ENCODE peak calls at places on chromosomes 16 and 17, in nine cellular contexts. Q is adrenal gland; W is CD4-positive, CD25-positive, alpha-beta regulatory T cell; E is psoas muscle; B is uterus; H is kidney; J is spleen; X is naive thymus-derived CD4-positive, alpha-beta T cell; Y is NT2/D1. T is an unnamed sample.

GRCh38 chr17:68790931-68791330 is 164.3 kb downstream of the ABCA8 start:
- DNase-seq in Q (no peak), W (no peak), E (peak; percentile 24), B (peak; percentile 33), H (no peak), J (no peak), X (no peak), Y (no peak), T (no peak)

GRCh38 chr17:83119987-83120864 is 40.8 kb downstream of the METRNL start:
- DNase-seq in Q (no peak), W (peak; percentile 68), E (no peak), B (no peak), H (peak; percentile 62), J (peak; percentile 94), X (no peak), Y (no peak), T (no peak)

GRCh38 chr16:3171855-3172593 is 16.0 kb upstream of the OR1F1 start:
- DNase-seq in Q (peak; percentile 2), W (peak; percentile 57), E (no peak), B (no peak), H (peak; percentile 45), J (peak; percentile 63), X (no peak), Y (no peak), T (no peak)

GRCh38 chr17:49777577-49777976 is 10.9 kb upstream of the KAT7 start:
- DNase-seq in Q (no peak), W (no peak), E (no peak), B (no peak), H (no peak), J (no peak), X (no peak), Y (no peak), T (no peak)

GRCh38 chr17:65987988-65988387 is 203.9 kb downstream of the CEP112 start:
- DNase-seq in Q (no peak), W (peak; percentile 26), E (no peak), B (no peak), H (no peak), J (no peak), X (no peak), Y (peak; percentile 33), T (no peak)

GRCh38 chr17:52237151-52237550 is 78.6 kb upstream of the CA10 start:
- DNase-seq in Q (no peak), W (no peak), E (no peak), B (no peak), H (no peak), J (no peak), X (no peak), Y (no peak), T (no peak)

GRCh38 chr16:23072084-23072599 is 77.1 kb downstream of the USP31 start:
- DNase-seq in Q (peak; percentile 94), W (no peak), E (peak; percentile 83), B (peak; percentile 80), H (peak; percentile 91), J (no peak), X (no peak), Y (no peak), T (peak; percentile 38)

GRCh38 chr17:80030730-80031410 is 4.8 kb downstream of the TBC1D16 start:
- DNase-seq in Q (no peak), W (no peak), E (no peak), B (no peak), H (peak; percentile 87), J (peak; percentile 37), X (no peak), Y (no peak), T (no peak)

GRCh38 chr17:38871247-38871991 is 1.6 kb downstream of the LASP1 start:
- DNase-seq in Q (peak; percentile 88), W (peak; percentile 84), E (peak; percentile 70), B (peak; percentile 75), H (no peak), J (peak; percentile 89), X (no peak), Y (no peak), T (no peak)

GRCh38 chr17:35068249-35068648 is 4.7 kb upstream of the RFFL start:
- DNase-seq in Q (no peak), W (no peak), E (no peak), B (no peak), H (no peak), J (no peak), X (no peak), Y (no peak), T (no peak)

GRCh38 chr16:73265124-73265838 is 217.4 kb upstream of the ZFHX3 start:
- DNase-seq in Q (no peak), W (no peak), E (no peak), B (no peak), H (no peak), J (no peak), X (no peak), Y (no peak), T (no peak)

GRCh38 chr17:20952183-20952582 is 90.6 kb downstream of the USP22 start:
- DNase-seq in Q (no peak), W (no peak), E (no peak), B (no peak), H (no peak), J (no peak), X (no peak), Y (no peak), T (no peak)

GRCh38 chr16:79287424-79287917 is 313.1 kb downstream of the MAF start:
- DNase-seq in Q (no peak), W (no peak), E (no peak), B (no peak), H (no peak), J (no peak), X (no peak), Y (no peak), T (no peak)

GRCh38 chr16:79284760-79285159 is 315.8 kb downstream of the MAF start:
- DNase-seq in Q (no peak), W (no peak), E (no peak), B (no peak), H (no peak), J (no peak), X (no peak), Y (no peak), T (no peak)

GRCh38 chr16:79283578-79283977 is 317.0 kb downstream of the MAF start:
- DNase-seq in Q (no peak), W (peak; percentile 86), E (no peak), B (no peak), H (no peak), J (no peak), X (no peak), Y (no peak), T (no peak)

GRCh38 chr16:79288046-79288445 is 312.5 kb downstream of the MAF start:
- DNase-seq in Q (no peak), W (peak; percentile 36), E (no peak), B (no peak), H (no peak), J (no peak), X (no peak), Y (no peak), T (no peak)

GRCh38 chr16:79286646-79287423 is 313.7 kb downstream of the MAF start:
- DNase-seq in Q (peak; percentile 25), W (peak; percentile 64), E (peak; percentile 30), B (peak; percentile 27), H (peak; percentile 72), J (peak; percentile 89), X (no peak), Y (no peak), T (no peak)
- H3K4me3 ChIP-seq in Q (no peak overlapping the region), W (peak overlapping the region; percentile 81), E (peak overlapping the region; percentile 45), B (peak overlapping the region; percentile 29), H (peak overlapping the region; percentile 49), J (peak overlapping the region; percentile 16), X (peak overlapping the region; percentile 24), Y (no peak overlapping the region), T (no peak overlapping the region)

GRCh38 chr16:14186007-14186953 is 115.2 kb downstream of the MRTFB start:
- DNase-seq in Q (no peak), W (peak; percentile 33), E (peak; percentile 24), B (peak; percentile 30), H (peak; percentile 76), J (no peak), X (no peak), Y (peak; percentile 20), T (peak; percentile 72)
- H3K4me3 ChIP-seq in Q (no peak overlapping the region), W (no peak overlapping the region), E (peak overlapping the region; percentile 72), B (peak overlapping the region; percentile 22), H (peak overlapping the region; percentile 51), J (peak overlapping the region; percentile 14), X (no peak overlapping the region), Y (no peak overlapping the region), T (peak overlapping the region; percentile 51)

DNA sequence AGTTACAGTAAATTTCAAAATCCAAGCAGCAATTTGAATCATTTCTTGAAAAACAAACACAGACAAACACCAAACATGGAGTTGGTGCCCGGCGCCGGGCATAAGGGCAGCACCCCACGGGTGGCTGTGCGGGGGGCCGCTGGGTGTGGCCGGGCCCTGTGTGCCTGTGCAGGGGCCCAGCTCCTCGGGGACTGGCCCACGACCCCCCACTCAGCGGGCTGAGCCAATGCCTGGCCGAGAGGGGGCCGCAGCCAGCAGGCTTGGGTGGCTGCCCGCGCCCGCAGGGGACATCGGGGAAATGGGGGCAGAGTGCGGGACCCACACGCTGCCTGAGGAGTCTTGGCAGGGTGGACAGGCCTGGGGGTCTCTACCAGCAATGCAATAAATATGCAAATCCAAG is 12.8 kb upstream of the DUS1L start:
- DNase-seq in Q (no peak), W (no peak), E (no peak), B (no peak), H (no peak), J (no peak), X (no peak), Y (no peak), T (no peak)
- H3K4me3 ChIP-seq in Q (no peak overlapping the region), W (no peak overlapping the region), E (no peak overlapping the region), B (no peak overlapping the region), H (no peak overlapping the region), J (no peak overlapping the region), X (no peak overlapping the region), Y (no peak overlapping the region), T (no peak overlapping the region)

GRCh38 chr17:37342589-37342988 is 33.2 kb upstream of the C17orf78 start:
- DNase-seq in Q (no peak), W (no peak), E (no peak), B (no peak), H (no peak), J (no peak), X (no peak), Y (no peak), T (no peak)

GRCh38 chr17:37340804-37341203 is 35.0 kb upstream of the C17orf78 start:
- DNase-seq in Q (no peak), W (no peak), E (no peak), B (no peak), H (no peak), J (no peak), X (no peak), Y (no peak), T (no peak)

GRCh38 chr17:37338847-37339246 is 36.9 kb upstream of the C17orf78 start:
- DNase-seq in Q (no peak), W (no peak), E (no peak), B (no peak), H (no peak), J (no peak), X (no peak), Y (no peak), T (no peak)

GRCh38 chr17:37344519-37344918 is 31.3 kb upstream of the C17orf78 start:
- DNase-seq in Q (no peak), W (peak; percentile 33), E (no peak), B (no peak), H (no peak), J (no peak), X (no peak), Y (no peak), T (no peak)

DNA sequence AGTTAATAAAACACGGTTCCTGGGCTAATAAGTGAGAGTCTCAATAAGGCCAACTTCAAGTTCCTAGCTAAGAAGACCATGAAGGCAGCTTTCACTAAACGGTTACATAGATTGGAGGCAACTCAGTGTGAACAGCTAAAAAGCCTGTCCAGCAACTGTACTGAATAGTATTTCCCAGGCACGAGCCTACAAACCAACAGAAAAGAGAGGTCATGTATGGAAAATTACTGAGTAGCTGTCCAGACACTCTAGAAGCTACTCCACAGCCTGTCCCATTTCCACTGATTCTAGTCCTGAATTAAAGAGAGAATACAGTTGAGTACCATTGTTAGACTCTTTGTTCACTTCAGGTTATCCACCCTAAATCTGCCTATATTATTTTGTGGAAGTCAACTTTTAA is 36.5 kb upstream of the C17orf78 start:
- DNase-seq in Q (no peak), W (no peak), E (no peak), B (no peak), H (no peak), J (no peak), X (no peak), Y (no peak), T (no peak)
- H3K4me3 ChIP-seq in Q (no peak overlapping the region), W (no peak overlapping the region), E (no peak overlapping the region), B (no peak overlapping the region), H (no peak overlapping the region), J (no peak overlapping the region), X (no peak overlapping the region), Y (no peak overlapping the region), T (no peak overlapping the region)

T was measured in skeletal muscle cell.